ENCODE peak calls at places on chromosome 18, in six cellular contexts. I is HCT116, M is fibroblast of lung, K is IMR-90, V is neural progenitor cell, W is keratinocyte. D is an unnamed sample.

GRCh38 chr18:22930089-22930713 is 2.9 kb upstream of the RBBP8 start:
- DNase-seq in I (peak), M (peak), K (peak), V (peak), W (no peak), D (peak)

GRCh38 chr18:76564117-76564516 is 69.1 kb upstream of the ZNF516 start:
- DNase-seq in I (peak), M (peak), K (peak), V (no peak), W (peak), D (no peak)

GRCh38 chr18:60347526-60348045 is 25.0 kb downstream of the MC4R start:
- DNase-seq in I (no peak), M (peak), K (no peak), V (no peak), W (no peak), D (no peak)

GRCh38 chr18:63178526-63178880 is 141.1 kb downstream of the BCL2 start:
- DNase-seq in I (no peak), M (no peak), K (no peak), V (peak), W (no peak), D (no peak)

GRCh38 chr18:13433685-13434084 is 215.1 kb downstream of the LDLRAD4 start:
- DNase-seq in I (no peak), M (no peak), K (no peak), V (no peak), W (no peak), D (no peak)

GRCh38 chr18:2657788-2658458 is 2.4 kb downstream of the SMCHD1 start:
- DNase-seq in I (peak), M (peak), K (peak), V (no peak), W (no peak), D (no peak)

GRCh38 chr18:65215865-65216466 is 534.8 kb upstream of the CDH7 start:
- DNase-seq in I (no peak), M (no peak), K (no peak), V (no peak), W (no peak), D (no peak)

GRCh38 chr18:79394438-79395307 is 1.1 kb upstream of the NFATC1 start:
- DNase-seq in I (no peak), M (peak), K (peak), V (peak), W (no peak), D (no peak)

GRCh38 chr18:76369791-76370555 is 125.1 kb downstream of the ZNF516 start:
- DNase-seq in I (no peak), M (no peak), K (no peak), V (no peak), W (no peak), D (no peak)

GRCh38 chr18:29712785-29713184 is 1329.8 kb downstream of the DSC3 start:
- DNase-seq in I (no peak), M (peak), K (no peak), V (no peak), W (no peak), D (no peak)

GRCh38 chr18:77067315-77068061 is 65.1 kb downstream of the MBP start:
- DNase-seq in I (peak), M (peak), K (peak), V (no peak), W (no peak), D (no peak)

GRCh38 chr18:55116855-55117254 is 157.6 kb upstream of the CCDC68 start:
- DNase-seq in I (no peak), M (peak), K (no peak), V (no peak), W (no peak), D (no peak)

GRCh38 chr18:63834471-63835113 is 52.9 kb upstream of the SERPINB2 start:
- DNase-seq in I (no peak), M (no peak), K (no peak), V (no peak), W (no peak), D (no peak)

GRCh38 chr18:23141022-23141999 is 6.0 kb downstream of the CABLES1 start:
- DNase-seq in I (no peak), M (no peak), K (no peak), V (no peak), W (no peak), D (no peak)

GRCh38 chr18:39313992-39314391 is 1748.4 kb upstream of the CELF4 start:
- DNase-seq in I (no peak), M (no peak), K (no peak), V (no peak), W (no peak), D (no peak)

GRCh38 chr18:80252136-80252535 is 4.8 kb upstream of the PARD6G start:
- DNase-seq in I (no peak), M (peak), K (peak), V (no peak), W (no peak), D (no peak)

GRCh38 chr18:6521804-6522418 is 107.2 kb upstream of the L3MBTL4 start:
- DNase-seq in I (no peak), M (peak), K (peak), V (peak), W (peak), D (no peak)

GRCh38 chr18:61699397-61700090 is 193.3 kb downstream of the RNF152 start:
- DNase-seq in I (no peak), M (peak), K (no peak), V (no peak), W (no peak), D (no peak)

GRCh38 chr18:48930926-48931325 is 19.8 kb downstream of the SMAD7 start:
- DNase-seq in I (no peak), M (no peak), K (no peak), V (no peak), W (no peak), D (no peak)
- H3K9ac ChIP-seq in I (no peak), M (no peak), K (no peak), V (no peak), W (no peak), D (no peak)

GRCh38 chr18:43484710-43485109 is 207.4 kb upstream of the SYT4 start:
- DNase-seq in I (no peak), M (no peak), K (no peak), V (no peak), W (no peak), D (no peak)
- H3K4me3 ChIP-seq in I (no peak), M (no peak), K (no peak), V (no peak), W (no peak), D (no peak)

GRCh38 chr18:33495278-33495677 is 54.8 kb upstream of the CCDC178 start:
- DNase-seq in I (no peak), M (peak), K (peak), V (peak), W (no peak), D (peak)
- H2AFZ ChIP-seq in I (no peak), M (no peak), K (no peak), V (peak), W (no peak), D (no peak)

GRCh38 chr18:10400534-10400933 is 53.9 kb upstream of the APCDD1 start:
- DNase-seq in I (no peak), M (no peak), K (no peak), V (no peak), W (no peak), D (no peak)
- H3K9ac ChIP-seq in I (no peak), M (no peak), K (no peak), V (no peak), W (no peak), D (no peak)

DNA sequence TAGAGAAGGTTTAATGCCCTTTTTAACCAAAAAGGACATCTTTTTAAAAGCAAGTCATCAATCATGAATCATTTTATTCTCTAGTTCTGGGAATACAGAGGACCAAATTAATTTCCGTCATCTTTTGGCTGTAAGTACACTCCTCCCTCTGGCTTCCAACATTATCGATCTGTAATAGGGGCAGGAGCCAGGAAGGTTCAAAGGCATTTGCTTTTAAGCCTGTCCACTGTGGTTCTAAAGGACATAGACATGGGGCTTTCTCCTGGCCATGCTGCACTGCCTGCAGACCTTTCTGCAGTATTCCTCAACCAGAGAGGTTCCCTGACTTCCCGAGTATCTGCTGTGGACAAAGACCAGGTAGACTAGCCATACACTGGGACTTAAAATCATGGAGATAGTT is 170.5 kb downstream of the MYO5B start:
- DNase-seq in I (no peak), M (no peak), K (no peak), V (no peak), W (no peak), D (no peak)
- H3K4me3 ChIP-seq in I (no peak), M (no peak), K (no peak), V (no peak), W (no peak), D (no peak)

GRCh38 chr18:73407506-73407905 is 539.7 kb upstream of the NETO1 start:
- DNase-seq in I (no peak), M (peak), K (peak), V (no peak), W (no peak), D (no peak)
- H2AFZ ChIP-seq in I (no peak), M (no peak), K (peak), V (no peak), W (peak), D (peak)

DNA sequence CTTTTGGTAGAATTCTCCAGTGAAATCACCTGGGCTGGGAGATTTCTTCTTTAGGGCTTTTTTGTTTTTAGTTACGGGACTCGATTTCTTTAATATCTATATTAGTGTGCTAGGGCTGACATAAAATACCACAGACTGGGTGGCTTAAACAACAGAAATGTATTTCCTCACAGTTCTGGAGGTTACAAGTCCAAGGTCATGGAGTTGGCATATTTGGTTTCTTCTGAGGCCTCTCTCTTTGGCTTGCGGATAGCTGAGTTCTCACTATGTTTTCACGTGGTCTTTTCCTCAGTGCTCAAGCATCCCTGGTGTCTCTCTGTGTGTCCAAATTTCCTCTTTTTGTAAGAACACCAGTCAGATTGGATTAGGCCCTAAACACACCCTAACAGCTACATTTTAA is 208.5 kb upstream of the DTNA start:
- DNase-seq in I (no peak), M (no peak), K (no peak), V (no peak), W (no peak), D (no peak)
- H3K9ac ChIP-seq in I (no peak), M (no peak), K (no peak), V (no peak), W (no peak), D (no peak)

GRCh38 chr18:9103488-9103887 is 989 bp downstream of the NDUFV2 start:
- DNase-seq in I (no peak), M (no peak), K (peak), V (no peak), W (no peak), D (no peak)

GRCh38 chr18:9105420-9105819 is 2.9 kb downstream of the NDUFV2 start:
- DNase-seq in I (no peak), M (no peak), K (no peak), V (no peak), W (no peak), D (no peak)

GRCh38 chr18:9106800-9107574 is 4.5 kb downstream of the NDUFV2 start:
- DNase-seq in I (no peak), M (no peak), K (no peak), V (peak), W (no peak), D (no peak)

GRCh38 chr18:9104244-9104901 is 1.9 kb downstream of the NDUFV2 start:
- DNase-seq in I (no peak), M (no peak), K (no peak), V (no peak), W (no peak), D (no peak)

GRCh38 chr18:9106094-9106493 is 3.6 kb downstream of the NDUFV2 start:
- DNase-seq in I (no peak), M (no peak), K (no peak), V (no peak), W (no peak), D (no peak)
- H3K4me3 ChIP-seq in I (no peak), M (peak), K (peak), V (peak), W (peak), D (no peak)

GRCh38 chr18:45588284-45588683 is 27.0 kb upstream of the SLC14A2 start:
- DNase-seq in I (no peak), M (peak), K (peak), V (no peak), W (no peak), D (no peak)

GRCh38 chr18:45590546-45590945 is 24.7 kb upstream of the SLC14A2 start:
- DNase-seq in I (no peak), M (no peak), K (no peak), V (no peak), W (no peak), D (no peak)

GRCh38 chr18:45590060-45590537 is 25.2 kb upstream of the SLC14A2 start:
- DNase-seq in I (no peak), M (no peak), K (peak), V (no peak), W (no peak), D (no peak)

GRCh38 chr18:45589559-45590041 is 25.7 kb upstream of the SLC14A2 start:
- DNase-seq in I (no peak), M (peak), K (peak), V (peak), W (no peak), D (no peak)

GRCh38 chr18:45588831-45589558 is 26.3 kb upstream of the SLC14A2 start:
- DNase-seq in I (no peak), M (peak), K (peak), V (no peak), W (no peak), D (no peak)
- H2AFZ ChIP-seq in I (no peak), M (no peak), K (no peak), V (no peak), W (no peak), D (no peak)

GRCh38 chr18:41829648-41830516 is 125.2 kb upstream of the PIK3C3 start:
- DNase-seq in I (no peak), M (no peak), K (no peak), V (no peak), W (no peak), D (no peak)
- H3K9ac ChIP-seq in I (no peak), M (no peak), K (no peak), V (no peak), W (no peak), D (no peak)

D was measured in neuronal stem cell.